ENCODE peak calls at places on chromosome 7, in four cellular contexts. I, S, K and J are unnamed samples.

GRCh38 chr7:90111-91063 is 102.0 kb upstream of the FAM20C start:
- DNase-seq in I (no peak), K (peak), S (no peak), J (no peak)

GRCh38 chr7:33624172-33624571 is 281.2 kb upstream of the BMPER start:
- DNase-seq in S (no peak), K (no peak), I (no peak), J (no peak)

GRCh38 chr7:113891828-113892227 is 27.0 kb downstream of the PPP1R3A start:
- DNase-seq in S (no peak), K (no peak), I (no peak), J (no peak)

GRCh38 chr7:45591101-45591906 is 17.1 kb downstream of the ADCY1 start:
- DNase-seq in S (no peak), I (no peak), K (no peak), J (no peak)

GRCh38 chr7:37663693-37664092 is 19.9 kb upstream of the GPR141 start:
- DNase-seq in S (no peak), K (peak), I (no peak), J (no peak)

GRCh38 chr7:36272211-36272566 is 117.5 kb upstream of the ANLN start:
- DNase-seq in S (no peak), I (peak), K (peak), J (no peak)

GRCh38 chr7:74722045-74722603 is 51.7 kb upstream of the NCF1 start:
- DNase-seq in K (no peak), S (no peak), I (no peak), J (no peak)

GRCh38 chr7:45592230-45592991 is 18.2 kb downstream of the ADCY1 start:
- DNase-seq in S (no peak), I (no peak), K (no peak), J (no peak)

GRCh38 chr7:82542665-82543064 is 99.1 kb upstream of the CACNA2D1 start:
- DNase-seq in K (no peak), S (no peak), I (no peak), J (no peak)

GRCh38 chr7:136870799-136871487 is 2.5 kb downstream of the CHRM2 start:
- DNase-seq in I (no peak), K (no peak), S (peak), J (no peak)

GRCh38 chr7:50769160-50769484 is 13.6 kb downstream of the GRB10 start:
- DNase-seq in K (no peak), S (no peak), I (no peak), J (no peak)

GRCh38 chr7:151601521-151602305 is 82.0 kb upstream of the RHEB start:
- DNase-seq in S (no peak), I (no peak), K (no peak), J (no peak)

GRCh38 chr7:127973797-127974196 is 57.4 kb downstream of the LRRC4 start:
- DNase-seq in K (no peak), S (no peak), I (no peak), J (no peak)

GRCh38 chr7:112771166-112771565 is 19.0 kb downstream of the TMEM168 start:
- DNase-seq in I (no peak), S (no peak), K (no peak), J (no peak)

GRCh38 chr7:128737867-128738390 is 1.2 kb upstream of the CALU start:
- DNase-seq in K (no peak), I (no peak), S (no peak), J (no peak)

GRCh38 chr7:111138196-111138569 is 47.3 kb downstream of the LRRN3 start:
- DNase-seq in K (peak), S (no peak), I (peak), J (peak)

GRCh38 chr7:120738816-120739215 is 119.1 kb downstream of the TSPAN12 start:
- DNase-seq in K (no peak), I (no peak), S (no peak), J (no peak)

GRCh38 chr7:120827719-120828118 is 30.2 kb downstream of the TSPAN12 start:
- DNase-seq in I (no peak), S (no peak), K (no peak), J (no peak)

GRCh38 chr7:114916261-114916892 is 5.5 kb upstream of the MDFIC start:
- DNase-seq in I (peak), K (no peak), S (no peak), J (peak)

GRCh38 chr7:34991938-34992840 is 45.1 kb downstream of the DPY19L1 start:
- DNase-seq in I (peak), S (no peak), K (no peak), J (no peak)

GRCh38 chr7:32093415-32094408 is 23.5 kb upstream of the PDE1C start:
- DNase-seq in S (no peak), K (no peak), I (no peak), J (no peak)

GRCh38 chr7:148747274-148747673 is 48.6 kb downstream of the CUL1 start:
- DNase-seq in I (peak), S (peak), K (no peak), J (no peak)

GRCh38 chr7:9958461-9958860 is 1015.2 kb upstream of the PHF14 start:
- DNase-seq in K (no peak), S (no peak), I (no peak), J (no peak)

GRCh38 chr7:41700044-41700471 is 2.8 kb downstream of the INHBA start:
- DNase-seq in I (no peak), S (no peak), K (no peak), J (no peak)

GRCh38 chr7:117562732-117563131 is 82.9 kb downstream of the CFTR start:
- DNase-seq in K (no peak), S (no peak), I (no peak), J (no peak)

GRCh38 chr7:137127806-137128205 is 215.7 kb downstream of the PTN start:
- DNase-seq in K (no peak), S (no peak), I (no peak), J (no peak)

DNA sequence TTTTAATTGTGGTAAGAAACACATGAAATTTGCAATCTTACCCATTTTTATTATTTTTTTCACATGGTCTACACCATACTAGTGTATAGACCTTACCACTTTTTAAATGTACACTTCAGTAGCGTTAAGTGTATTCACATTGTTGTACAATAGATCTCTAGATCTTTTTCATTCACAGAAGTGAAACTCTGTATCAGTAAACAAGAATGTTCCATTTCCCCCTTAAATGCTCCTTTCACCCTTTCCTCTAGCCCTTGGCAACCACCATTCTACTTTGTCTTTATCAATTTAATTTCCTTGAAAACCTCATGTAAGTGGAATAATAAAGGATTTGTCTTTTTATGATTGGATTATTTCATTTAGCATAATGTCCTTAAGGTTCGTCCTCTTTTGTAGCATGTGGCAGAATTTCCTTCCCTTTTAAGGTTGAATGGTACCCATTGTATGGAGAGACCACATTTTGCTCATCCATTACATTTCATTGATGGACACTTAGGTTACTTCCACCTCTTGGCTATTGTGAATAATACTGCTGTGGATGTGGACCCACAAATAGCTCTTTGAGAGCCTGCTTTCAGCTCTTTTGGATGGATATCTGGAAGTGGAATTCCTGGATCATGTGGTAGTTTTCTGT is 45.7 kb downstream of the SNX10 start:
- DNase-seq in K (no peak), I (peak), S (no peak), J (no peak)
- TF ChIP-seq CTCF in K (no peak), I (no peak), S (no peak), J (no peak)

DNA sequence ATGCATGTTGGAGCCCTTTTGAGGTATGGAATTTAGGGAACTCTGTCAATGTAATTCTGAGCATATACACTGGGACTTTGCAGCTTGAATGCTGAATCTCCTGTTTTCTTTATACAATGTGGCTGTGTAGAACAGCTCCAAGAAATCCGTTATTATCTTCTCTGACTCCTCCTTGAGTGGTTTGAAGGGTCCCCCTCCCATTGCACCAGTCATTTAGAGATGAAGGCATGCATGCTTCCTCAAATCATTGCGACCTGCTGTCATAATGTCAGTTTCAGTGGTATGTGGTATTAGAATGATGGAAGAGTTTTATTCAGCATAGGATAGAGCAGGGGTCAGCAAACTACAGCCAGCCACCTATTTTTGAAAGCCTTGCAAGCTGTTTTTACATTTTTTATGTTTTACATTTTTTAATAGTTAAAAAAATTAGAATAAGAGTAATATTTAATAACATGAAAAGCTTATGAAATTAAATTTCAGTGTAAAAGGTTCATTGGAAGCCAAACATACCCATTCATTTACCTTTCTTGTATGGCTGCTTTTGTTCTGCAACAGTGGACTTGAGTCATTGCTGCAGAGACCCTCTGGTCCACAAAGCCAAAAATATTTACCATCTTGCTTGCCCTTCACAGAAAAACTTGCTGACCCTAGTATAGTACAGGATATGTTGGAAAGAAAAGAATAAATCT is 8.1 kb downstream of the STK17A start:
- DNase-seq in S (no peak), I (peak), K (no peak), J (peak)
- TF ChIP-seq CTCF in S (no peak), I (no peak), K (no peak), J (no peak)

DNA sequence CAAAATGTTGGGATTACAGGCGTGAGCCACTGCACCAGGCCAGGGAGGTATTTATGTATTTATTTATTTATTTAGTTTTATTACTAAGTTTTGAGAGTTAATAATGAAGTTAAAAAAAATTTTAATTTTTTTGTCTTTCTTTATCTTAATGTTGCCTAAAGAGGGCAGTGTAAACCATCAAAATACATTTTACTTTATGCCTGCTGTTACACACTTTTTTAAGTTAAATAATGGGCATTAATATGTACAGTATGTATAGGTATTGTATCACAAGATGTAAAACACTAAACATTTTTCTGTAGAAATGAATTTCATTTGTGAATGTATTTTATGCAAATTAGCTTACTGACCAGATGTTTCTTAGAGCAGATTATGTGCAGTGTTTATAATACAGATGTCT is 129.4 kb downstream of the AASS start:
- DNase-seq in K (no peak), S (no peak), I (no peak), J (no peak)
- TF ChIP-seq CTCF in K (no peak), S (no peak), I (no peak), J (no peak)

GRCh38 chr7:1811850-1812692 is 142.0 kb downstream of the ELFN1 start:
- DNase-seq in K (no peak), I (no peak), S (no peak), J (peak)
- TF ChIP-seq CTCF in K (no peak), I (no peak), S (no peak), J (peak)